ENCODE peak calls at places on chromosomes 2 and 18, in eight cellular contexts. H, K, V, U, N, L, E and D are unnamed samples.

GRCh38 chr18:71471963-71472725 is 1072.0 kb downstream of the CBLN2 start:
- DNase-seq in V (no peak), N (no peak), U (no peak), L (no peak), H (no peak), E (no peak), K (no peak), D (no peak)

GRCh38 chr2:44286884-44287638 is 11.8 kb downstream of the SLC3A1 start:
- DNase-seq in L (no peak), E (no peak), V (no peak), U (no peak), N (no peak), H (no peak), K (no peak), D (no peak)

GRCh38 chr2:167487728-167488127 is 599.4 kb downstream of the XIRP2 start:
- DNase-seq in H (no peak), N (no peak), E (no peak), L (no peak), K (no peak), V (no peak), U (no peak), D (no peak)

GRCh38 chr2:42788882-42789281 is 3.5 kb downstream of the HAAO start:
- DNase-seq in L (no peak), N (no peak), V (no peak), K (no peak), U (no peak), H (peak; percentile 57), E (no peak), D (no peak)

GRCh38 chr2:186422226-186422625 is 63.8 kb upstream of the ZC3H15 start:
- DNase-seq in H (no peak), U (no peak), L (no peak), E (peak; percentile 38), V (no peak), K (no peak), N (no peak), D (no peak)

GRCh38 chr2:138223321-138223720 is 259.0 kb downstream of the HNMT start:
- DNase-seq in L (no peak), K (no peak), U (no peak), E (no peak), H (no peak), N (no peak), V (no peak), D (no peak)

GRCh38 chr18:61236476-61237057 is 96.7 kb upstream of the CDH20 start:
- DNase-seq in N (no peak), K (no peak), U (no peak), V (no peak), E (no peak), H (no peak), L (no peak), D (no peak)

GRCh38 chr2:85578243-85579180 is 1.1 kb downstream of the VAMP8 start:
- DNase-seq in H (no peak), L (peak; percentile 91), N (no peak), V (no peak), K (no peak), U (peak; percentile 18), E (no peak), D (no peak)

GRCh38 chr18:74402806-74403433 is 54.2 kb downstream of the DIPK1C start:
- DNase-seq in K (no peak), V (no peak), H (peak; percentile 27), N (no peak), U (no peak), L (no peak), E (no peak), D (no peak)

GRCh38 chr2:231533086-231533776 is 3.0 kb upstream of the NMUR1 start:
- DNase-seq in H (no peak), K (no peak), E (no peak), U (no peak), L (no peak), N (no peak), V (no peak), D (peak; percentile 28)

GRCh38 chr2:36500072-36500471 is 97.9 kb downstream of the FEZ2 start:
- DNase-seq in L (no peak), U (no peak), E (no peak), N (no peak), V (no peak), H (no peak), K (no peak), D (no peak)

GRCh38 chr2:220226541-220226940 is 599.1 kb downstream of the SLC4A3 start:
- DNase-seq in H (no peak), V (no peak), E (no peak), K (no peak), L (no peak), U (no peak), N (no peak), D (no peak)

GRCh38 chr2:230599854-230600253 is 112.8 kb upstream of the CAB39 start:
- DNase-seq in U (no peak), L (no peak), E (no peak), H (no peak), N (no peak), K (no peak), V (no peak), D (no peak)

GRCh38 chr2:236550701-236551465 is 18.7 kb upstream of the ACKR3 start:
- DNase-seq in E (no peak), K (no peak), L (no peak), U (no peak), N (peak; percentile 63), V (no peak), H (no peak), D (no peak)

GRCh38 chr2:18266188-18266587 is 294.3 kb downstream of the RDH14 start:
- DNase-seq in L (no peak), N (no peak), H (no peak), K (no peak), E (no peak), V (no peak), U (no peak), D (no peak)

GRCh38 chr2:130917006-130917688 is 80.4 kb downstream of the ARHGEF4 start:
- DNase-seq in N (no peak), H (no peak), U (no peak), L (no peak), V (no peak), K (no peak), E (no peak), D (no peak)

GRCh38 chr2:9749546-9750223 is 93.6 kb upstream of the TAF1B start:
- DNase-seq in E (no peak), N (no peak), H (no peak), L (no peak), V (no peak), U (no peak), K (no peak), D (no peak)

GRCh38 chr18:22428672-22429071 is 11.0 kb upstream of the CTAGE1 start:
- DNase-seq in U (peak; percentile 42), L (no peak), E (no peak), H (no peak), K (no peak), V (no peak), N (no peak), D (no peak)

GRCh38 chr2:183604065-183604464 is 479.8 kb downstream of the NUP35 start:
- DNase-seq in U (no peak), H (no peak), E (no peak), L (no peak), V (no peak), N (no peak), K (no peak), D (no peak)

GRCh38 chr2:8682719-8683667 is 1.1 kb downstream of the ID2 start:
- DNase-seq in U (peak; percentile 30), H (peak; percentile 79), K (no peak), L (peak; percentile 48), E (peak; percentile 63), N (peak; percentile 35), V (no peak), D (peak; percentile 39)

GRCh38 chr2:181228661-181229060 is 228.5 kb upstream of the ITGA4 start:
- DNase-seq in H (no peak), E (no peak), K (no peak), L (no peak), N (no peak), U (no peak), V (no peak), D (no peak)

GRCh38 chr2:7111626-7112025 is 194.4 kb downstream of the RNF144A start:
- DNase-seq in N (no peak), K (no peak), L (no peak), V (no peak), H (no peak), U (no peak), E (no peak), D (peak; percentile 55)

GRCh38 chr2:28643911-28644334 is 107.7 kb upstream of the PPP1CB start:
- DNase-seq in E (peak; percentile 87), K (no peak), L (no peak), H (no peak), V (no peak), U (no peak), N (no peak), D (no peak)

GRCh38 chr2:158011055-158011771 is 90.5 kb upstream of the UPP2 start:
- DNase-seq in V (no peak), L (no peak), N (no peak), K (no peak), E (no peak), U (peak; percentile 34), H (no peak), D (no peak)

GRCh38 chr18:59079264-59079972 is 60.3 kb upstream of the SEC11C start:
- DNase-seq in L (no peak), V (no peak), K (no peak), N (no peak), U (no peak), E (no peak), H (no peak), D (peak; percentile 52)

GRCh38 chr2:20352230-20353216 is 1.9 kb upstream of the PUM2 start:
- DNase-seq in N (no peak), K (no peak), U (no peak), H (peak; percentile 51), V (no peak), E (no peak), L (no peak), D (peak; percentile 79)

GRCh38 chr18:74342416-74343043 is 26.9 kb downstream of the C18orf63 start:
- DNase-seq in N (no peak), L (peak; percentile 62), E (peak; percentile 58), H (peak; percentile 25), U (peak; percentile 46), V (peak; percentile 11), K (no peak), D (peak; percentile 25)

GRCh38 chr2:188971316-188971930 is 2.8 kb upstream of the COL3A1 start:
- DNase-seq in N (no peak), V (no peak), U (no peak), H (no peak), L (no peak), E (no peak), K (no peak), D (no peak)

GRCh38 chr18:32770651-32771168 is 2.1 kb downstream of the KLHL14 start:
- DNase-seq in N (peak; percentile 9), E (no peak), L (no peak), U (no peak), V (peak; percentile 2), K (no peak), H (no peak), D (no peak)

GRCh38 chr18:70310560-70311320 is 21.9 kb downstream of the SOCS6 start:
- DNase-seq in H (no peak), N (no peak), L (no peak), K (no peak), V (no peak), E (no peak), U (no peak), D (no peak)

GRCh38 chr2:102708847-102709559 is 52.8 kb upstream of the TMEM182 start:
- DNase-seq in K (no peak), E (peak; percentile 25), L (no peak), V (no peak), N (no peak), U (peak; percentile 19), H (no peak), D (no peak)